ENCODE peak calls at places on chromosome 9, in six cellular contexts. I, E, B, L, K and D are unnamed samples.

GRCh38 chr9:34403554-34404380 is 27.1 kb upstream of the MYORG start:
- DNase-seq in B (peak), E (peak), I (peak), L (no peak), K (peak), D (peak)

GRCh38 chr9:116083837-116084236 is 69.8 kb upstream of the PAPPA start:
- DNase-seq in L (no peak), K (no peak), B (no peak), I (no peak), E (no peak), D (no peak)

GRCh38 chr9:136599811-136600660 is 54.2 kb upstream of the NOTCH1 start:
- DNase-seq in B (no peak), I (no peak), L (no peak), E (no peak), K (no peak), D (no peak)

GRCh38 chr9:132424857-132425702 is 15.1 kb downstream of the CFAP77 start:
- DNase-seq in K (peak), L (no peak), B (no peak), I (no peak), E (no peak), D (no peak)

GRCh38 chr9:71693607-71694006 is 74.7 kb downstream of the CEMIP2 start:
- DNase-seq in L (no peak), K (no peak), B (no peak), I (no peak), E (no peak), D (no peak)

GRCh38 chr9:129761901-129762359 is 9.1 kb upstream of the PTGES start:
- DNase-seq in E (no peak), L (no peak), I (no peak), K (no peak), B (no peak), D (no peak)

GRCh38 chr9:83106272-83106671 is 43.3 kb upstream of the RASEF start:
- DNase-seq in B (no peak), L (no peak), K (no peak), I (no peak), E (no peak), D (no peak)

GRCh38 chr9:82991684-82992083 is 71.3 kb downstream of the RASEF start:
- DNase-seq in E (no peak), L (no peak), K (no peak), I (no peak), B (no peak), D (no peak)

GRCh38 chr9:105142406-105143092 is 101.9 kb upstream of the SLC44A1 start:
- DNase-seq in E (no peak), L (no peak), B (no peak), K (no peak), I (no peak), D (no peak)

GRCh38 chr9:4011062-4011461 is 288.8 kb downstream of the GLIS3 start:
- DNase-seq in K (no peak), I (no peak), B (no peak), L (no peak), E (no peak), D (no peak)

GRCh38 chr9:137499858-137500661 is 40.9 kb upstream of the NSMF start:
- DNase-seq in E (no peak), K (no peak), B (no peak), I (no peak), L (no peak), D (no peak)